ENCODE peak calls at places on chromosomes 7 and 10, in four cellular contexts. M is activated CD8-positive, alpha-beta T cell treated with anti-CD3 and anti-CD28 coated beads for 36 hours; E is activated naive CD8-positive, alpha-beta T cell treated with anti-CD3 and anti-CD28 coated beads, Interleukin-2, amount 50 U/mL, for 24 hours; S is HEK293T. O is an unnamed sample.

GRCh38 chr7:71329030-71329668 is 197.2 kb downstream of the GALNT17 start:
- DNase-seq in M (no peak), E (no peak), S (no peak), O (no peak)

GRCh38 chr10:80413152-80413996 is 5.0 kb downstream of the PRXL2A start:
- DNase-seq in M (peak), E (no peak), S (no peak), O (no peak)

GRCh38 chr10:3525832-3526449 is 259.1 kb downstream of the KLF6 start:
- DNase-seq in M (no peak), E (no peak), S (peak), O (no peak)

GRCh38 chr10:5305374-5305773 is 59.4 kb upstream of the UCN3 start:
- DNase-seq in M (no peak), E (no peak), S (no peak), O (no peak)

GRCh38 chr10:30219977-30220751 is 128.9 kb downstream of the MTPAP start:
- DNase-seq in M (no peak), E (no peak), S (no peak), O (no peak)

GRCh38 chr10:77554996-77555397 is 82.6 kb downstream of the KCNMA1 start:
- DNase-seq in M (peak), E (no peak), S (no peak), O (no peak)

GRCh38 chr7:154867068-154867467 is 135.9 kb downstream of the PAXIP1 start:
- DNase-seq in M (no peak), E (no peak), S (no peak), O (no peak)

GRCh38 chr10:43228783-43229207 is 38.1 kb downstream of the RASGEF1A start:
- DNase-seq in M (peak), E (no peak), S (no peak), O (no peak)

GRCh38 chr10:66472156-66472555 is 453.7 kb upstream of the LRRTM3 start:
- DNase-seq in M (no peak), E (no peak), S (no peak), O (no peak)

GRCh38 chr10:128268015-128268722 is 141.9 kb upstream of the MKI67 start:
- DNase-seq in M (peak), E (peak), S (peak), O (no peak)

GRCh38 chr7:136138991-136139390 is 161.8 kb upstream of the MTPN start:
- DNase-seq in M (no peak), E (no peak), S (no peak), O (no peak)

GRCh38 chr7:4725014-4725951 is 43.2 kb downstream of the FOXK1 start:
- DNase-seq in M (peak), E (peak), S (no peak), O (no peak)

GRCh38 chr10:43045631-43046287 is 31.1 kb upstream of the RET start:
- DNase-seq in M (no peak), E (no peak), S (no peak), O (no peak)

GRCh38 chr7:99788554-99788953 is 4.6 kb upstream of the CYP3A4 start:
- DNase-seq in M (peak), E (no peak), S (no peak), O (no peak)

GRCh38 chr7:73971315-73971700 is 56.7 kb upstream of the ELN start:
- DNase-seq in M (no peak), E (no peak), S (no peak), O (no peak)

GRCh38 chr7:157250605-157251228 is 86.1 kb upstream of the DNAJB6 start:
- DNase-seq in M (peak), E (peak), S (peak), O (no peak)

GRCh38 chr10:100913470-100913865 is 705 bp downstream of the SLF2 start:
- DNase-seq in M (no peak), E (no peak), S (no peak), O (no peak)

GRCh38 chr7:11540271-11540761 is 291.7 kb downstream of the THSD7A start:
- DNase-seq in M (no peak), E (no peak), S (no peak), O (no peak)

GRCh38 chr10:126224967-126225671 is 163.2 kb downstream of the ADAM12 start:
- DNase-seq in M (no peak), E (no peak), S (no peak), O (no peak)

GRCh38 chr10:132847856-132848255 is 61.9 kb upstream of the NKX6-2 start:
- DNase-seq in M (peak), E (no peak), S (no peak), O (no peak)

GRCh38 chr7:104341545-104341944 is 13.1 kb downstream of the LHFPL3 start:
- DNase-seq in M (peak), E (no peak), S (peak), O (no peak)

GRCh38 chr10:118472415-118472814 is 123.0 kb downstream of the PRLHR start:
- DNase-seq in M (no peak), E (no peak), S (no peak), O (no peak)

GRCh38 chr10:129972145-129972965 is 8.3 kb upstream of the EBF3 start:
- DNase-seq in M (no peak), E (no peak), S (no peak), O (no peak)

GRCh38 chr7:152336754-152337368 is 98.9 kb downstream of the KMT2C start:
- DNase-seq in M (peak), E (peak), S (peak), O (no peak)

GRCh38 chr7:91565499-91566331 is 301.5 kb downstream of the FZD1 start:
- DNase-seq in M (no peak), E (no peak), S (no peak), O (peak)

GRCh38 chr7:31119249-31119648 is 67.1 kb downstream of the ADCYAP1R1 start:
- DNase-seq in M (no peak), E (no peak), S (no peak), O (no peak)

GRCh38 chr7:44965441-44965903 is 13.3 kb downstream of the MYO1G start:
- DNase-seq in M (peak), E (no peak), S (no peak), O (no peak)

GRCh38 chr10:49282879-49283321 is 16.1 kb upstream of the C10orf71 start:
- DNase-seq in M (no peak), E (no peak), S (no peak), O (no peak)

GRCh38 chr10:4061441-4061951 is 276.5 kb upstream of the KLF6 start:
- DNase-seq in M (no peak), E (no peak), S (no peak), O (no peak)

GRCh38 chr7:149790146-149790548 is 16.8 kb upstream of the ZNF467 start:
- DNase-seq in M (peak), E (peak), S (peak), O (no peak)

O was measured in cerebellar nuclear complex.